ENCODE peak calls at places on chromosome 20, in five cellular contexts. C is activated CD8-positive, alpha-beta memory T cell treated with anti-CD3 and anti-CD28 coated beads for 48 hours; P is tibial nerve; R is LoVo; K is SJSA1. V is an unnamed sample.
A peak's percentile ranks its signal among the peaks of the same experiment; 100 is the strongest.

GRCh38 chr20:53609501-53610445 is 16.1 kb upstream of the ZNF217 start:
- DNase-seq in C (peak; percentile 52), P (no peak), R (peak; percentile 81), K (peak; percentile 82), V (peak; percentile 75)

GRCh38 chr20:49657118-49657901 is 56.4 kb downstream of the B4GALT5 start:
- DNase-seq in C (no peak), P (no peak), R (no peak), K (no peak), V (no peak)

GRCh38 chr20:30606990-30607389 is 650.5 kb upstream of the DEFB115 start:
- DNase-seq in C (no peak), P (no peak), R (no peak), K (no peak), V (no peak)

GRCh38 chr20:61387204-61387958 is 135.3 kb downstream of the CDH4 start:
- DNase-seq in C (no peak), P (no peak), R (no peak), K (no peak), V (no peak)

GRCh38 chr20:9999660-10000059 is 35.1 kb upstream of the ANKEF1 start:
- DNase-seq in C (no peak), P (peak; percentile 18), R (no peak), K (no peak), V (no peak)

GRCh38 chr20:35387334-35387733 is 24.4 kb downstream of the UQCC1 start:
- DNase-seq in C (no peak), P (no peak), R (peak; percentile 40), K (peak; percentile 5), V (no peak)

GRCh38 chr20:19890358-19891117 is 126.6 kb upstream of the NAA20 start:
- DNase-seq in C (no peak), P (no peak), R (peak; percentile 79), K (no peak), V (no peak)

GRCh38 chr20:925516-925915 is 9.4 kb upstream of the ANGPT4 start:
- DNase-seq in C (no peak), P (no peak), R (no peak), K (no peak), V (no peak)

GRCh38 chr20:61724376-61724775 is 341.3 kb downstream of the TAF4 start:
- DNase-seq in C (no peak), P (no peak), R (no peak), K (peak; percentile 22), V (no peak)